ENCODE peak calls at places on chromosomes 3 and 15, in nine cellular contexts. M, A, B, Q, K, S, H, U and T are unnamed samples.

GRCh38 chr3:30476373-30477082 is 129.9 kb upstream of the TGFBR2 start:
- DNase-seq in M (no peak), A (no peak), B (no peak), Q (no peak), K (no peak), S (peak), H (peak), U (no peak), T (no peak)

GRCh38 chr3:161355508-161355907 is 15.8 kb downstream of the SPTSSB start:
- DNase-seq in M (no peak), A (no peak), B (no peak), Q (no peak), K (no peak), S (no peak), H (no peak), U (no peak), T (no peak)

GRCh38 chr3:161430307-161430706 is 59.0 kb upstream of the SPTSSB start:
- DNase-seq in M (no peak), A (no peak), B (no peak), Q (no peak), K (no peak), S (no peak), H (no peak), U (no peak), T (no peak)

GRCh38 chr15:92316586-92317295 is 76.9 kb upstream of the ST8SIA2 start:
- DNase-seq in M (no peak), A (no peak), B (no peak), Q (no peak), K (no peak), S (no peak), H (no peak), U (no peak), T (no peak)

GRCh38 chr15:31869640-31870335 is 160.5 kb upstream of the CHRNA7 start:
- DNase-seq in M (peak), A (no peak), B (no peak), Q (peak), K (no peak), S (no peak), H (no peak), U (no peak), T (peak)

GRCh38 chr15:83926116-83926515 is 272.2 kb downstream of the ADAMTSL3 start:
- DNase-seq in M (no peak), A (no peak), B (no peak), Q (no peak), K (no peak), S (peak), H (no peak), U (no peak), T (no peak)

GRCh38 chr15:71433402-71433801 is 318.1 kb downstream of the THSD4 start:
- DNase-seq in M (no peak), A (no peak), B (no peak), Q (no peak), K (no peak), S (no peak), H (no peak), U (no peak), T (no peak)

GRCh38 chr3:138031536-138031935 is 21.6 kb downstream of the CLDN18 start:
- DNase-seq in M (no peak), A (no peak), B (no peak), Q (no peak), K (no peak), S (no peak), H (no peak), U (no peak), T (no peak)

GRCh38 chr3:89246326-89246725 is 138.9 kb downstream of the EPHA3 start:
- DNase-seq in M (peak), A (no peak), B (no peak), Q (peak), K (no peak), S (no peak), H (no peak), U (no peak), T (no peak)

GRCh38 chr3:48563382-48563918 is at the start of gene UCN2:
- DNase-seq in M (no peak), A (no peak), B (no peak), Q (no peak), K (no peak), S (no peak), H (no peak), U (no peak), T (no peak)

GRCh38 chr3:135083179-135083578 is 288.1 kb downstream of the EPHB1 start:
- DNase-seq in M (no peak), A (no peak), B (no peak), Q (no peak), K (no peak), S (no peak), H (no peak), U (no peak), T (no peak)

GRCh38 chr3:134059680-134060560 is 30.2 kb upstream of the SLCO2A1 start:
- DNase-seq in M (no peak), A (no peak), B (no peak), Q (no peak), K (no peak), S (no peak), H (no peak), U (no peak), T (no peak)

GRCh38 chr3:114566162-114566755 is 272.4 kb downstream of the TIGIT start:
- DNase-seq in M (no peak), A (no peak), B (no peak), Q (no peak), K (no peak), S (peak), H (no peak), U (no peak), T (no peak)

GRCh38 chr3:140499114-140499757 is 178.6 kb upstream of the TRIM42 start:
- DNase-seq in M (no peak), A (no peak), B (peak), Q (no peak), K (no peak), S (peak), H (no peak), U (no peak), T (no peak)

GRCh38 chr15:81511160-81511559 is 137.1 kb upstream of the TMC3 start:
- DNase-seq in M (no peak), A (no peak), B (no peak), Q (no peak), K (no peak), S (peak), H (no peak), U (no peak), T (no peak)

GRCh38 chr15:76359152-76359551 is 22.6 kb downstream of the ISL2 start:
- DNase-seq in M (no peak), A (no peak), B (no peak), Q (no peak), K (no peak), S (no peak), H (no peak), U (no peak), T (no peak)

GRCh38 chr15:76776480-76776879 is 128.7 kb downstream of the SCAPER start:
- DNase-seq in M (no peak), A (no peak), B (no peak), Q (no peak), K (no peak), S (peak), H (no peak), U (no peak), T (no peak)

GRCh38 chr3:139935071-139935865 is at the start of gene CLSTN2:
- DNase-seq in M (peak), A (peak), B (peak), Q (peak), K (peak), S (peak), H (peak), U (no peak), T (peak)

GRCh38 chr3:153350420-153350819 is 188.4 kb downstream of the RAP2B start:
- DNase-seq in M (no peak), A (no peak), B (no peak), Q (no peak), K (no peak), S (no peak), H (no peak), U (no peak), T (no peak)

GRCh38 chr15:55218068-55218467 is 21.3 kb upstream of the RSL24D1 start:
- DNase-seq in M (no peak), A (no peak), B (no peak), Q (no peak), K (no peak), S (no peak), H (no peak), U (no peak), T (no peak)

GRCh38 chr3:108125550-108126071 is 34.8 kb upstream of the CD47 start:
- DNase-seq in M (no peak), A (no peak), B (no peak), Q (peak), K (no peak), S (no peak), H (no peak), U (peak), T (no peak)

GRCh38 chr15:100306098-100306497 is 35.7 kb downstream of the ADAMTS17 start:
- DNase-seq in M (no peak), A (no peak), B (no peak), Q (no peak), K (no peak), S (no peak), H (no peak), U (no peak), T (no peak)

GRCh38 chr3:115287198-115287597 is 140.1 kb upstream of the ZBTB20 start:
- DNase-seq in M (no peak), A (no peak), B (no peak), Q (no peak), K (no peak), S (no peak), H (no peak), U (no peak), T (no peak)

GRCh38 chr3:97882975-97883598 is 61.3 kb downstream of the CRYBG3 start:
- DNase-seq in M (no peak), A (peak), B (no peak), Q (no peak), K (peak), S (peak), H (no peak), U (no peak), T (no peak)

GRCh38 chr3:42166662-42167300 is 75.6 kb downstream of the TRAK1 start:
- DNase-seq in M (no peak), A (no peak), B (no peak), Q (no peak), K (no peak), S (no peak), H (no peak), U (no peak), T (no peak)

GRCh38 chr15:69838338-69838737 is 259.4 kb downstream of the TLE3 start:
- DNase-seq in M (no peak), A (no peak), B (no peak), Q (no peak), K (no peak), S (no peak), H (no peak), U (no peak), T (no peak)

GRCh38 chr3:86547697-86548096 is 443.3 kb downstream of the VGLL3 start:
- DNase-seq in M (no peak), A (no peak), B (no peak), Q (no peak), K (no peak), S (no peak), H (no peak), U (no peak), T (no peak)

GRCh38 chr3:189273736-189274135 is 102.0 kb downstream of the TPRG1 start:
- DNase-seq in M (no peak), A (no peak), B (no peak), Q (no peak), K (no peak), S (peak), H (no peak), U (no peak), T (no peak)

GRCh38 chr3:53493997-53494791 is at the start of gene CACNA1D:
- DNase-seq in M (peak), A (peak), B (peak), Q (peak), K (peak), S (peak), H (no peak), U (no peak), T (peak)

GRCh38 chr15:65028921-65029735 is at the start of gene MTFMT:
- DNase-seq in M (peak), A (peak), B (peak), Q (peak), K (peak), S (peak), H (peak), U (peak), T (peak)
- TF ChIP-seq CTCF in M (peak), A (no peak), B (peak), Q (no peak), K (no peak), S (peak), H (peak), U (no peak), T (no peak)

DNA sequence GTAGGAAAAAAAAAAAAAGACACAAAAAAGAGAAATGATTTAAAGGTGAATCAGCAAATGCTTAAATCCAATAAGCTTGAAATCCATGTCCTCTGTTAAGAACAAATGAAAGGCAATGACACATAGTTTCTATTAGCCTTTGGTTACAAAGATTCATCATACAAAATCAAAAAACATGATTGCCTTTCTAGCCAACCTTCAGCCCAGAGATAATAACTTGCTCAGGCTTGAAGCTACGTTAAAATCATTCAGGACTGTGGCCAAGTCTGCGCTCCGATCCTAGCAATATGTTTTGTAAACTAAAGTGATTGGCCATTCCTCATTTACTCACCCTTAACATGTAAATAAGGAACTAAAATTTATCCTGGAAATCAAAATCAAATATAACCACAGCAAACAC is 556.7 kb downstream of the FGF12 start:
- DNase-seq in M (no peak), A (no peak), B (no peak), Q (no peak), K (no peak), S (peak), H (no peak), U (no peak), T (no peak)
- TF ChIP-seq CTCF in M (no peak), A (no peak), B (no peak), Q (no peak), K (no peak), S (no peak), H (no peak), U (no peak), T (no peak)

GRCh38 chr15:44250566-44250965 is 38.0 kb upstream of the GOLM2 start:
- DNase-seq in M (no peak), A (no peak), B (no peak), Q (no peak), K (no peak), S (no peak), H (no peak), U (no peak), T (no peak)
- TF ChIP-seq CTCF in M (no peak), A (no peak), B (no peak), Q (no peak), K (no peak), S (no peak), H (no peak), U (no peak), T (no peak)

DNA sequence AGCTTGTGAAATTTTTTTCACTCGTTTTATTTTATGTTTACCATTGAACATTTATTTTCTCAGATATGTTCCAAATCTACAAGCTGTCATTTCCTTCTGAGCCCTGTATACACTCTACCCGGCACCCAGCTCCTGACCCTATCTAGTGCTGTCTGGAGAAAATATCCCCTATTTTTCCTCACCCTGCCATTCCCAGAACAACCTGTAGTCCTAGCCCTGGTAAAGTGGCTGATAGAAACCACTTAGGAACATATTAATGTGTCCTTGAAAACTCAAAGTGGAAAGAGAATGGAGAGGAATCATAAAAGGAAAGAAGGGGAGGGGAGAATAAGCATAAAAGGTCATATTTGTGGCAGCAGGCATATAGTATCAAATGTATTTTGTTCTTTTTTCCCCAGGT is 8.2 kb upstream of the TIMMDC1 start:
- DNase-seq in M (no peak), A (no peak), B (peak), Q (no peak), K (no peak), S (no peak), H (no peak), U (no peak), T (no peak)
- TF ChIP-seq CTCF in M (peak), A (no peak), B (no peak), Q (no peak), K (no peak), S (no peak), H (no peak), U (no peak), T (no peak)

GRCh38 chr3:45906681-45907220 is 20.4 kb downstream of the CCR9 start:
- DNase-seq in M (no peak), A (no peak), B (peak), Q (peak), K (no peak), S (peak), H (no peak), U (peak), T (peak)
- TF ChIP-seq CTCF in M (no peak), A (peak), B (peak), Q (peak), K (no peak), S (peak), H (no peak), U (no peak), T (peak)

GRCh38 chr3:147941984-147942383 is 532.8 kb downstream of the ZIC1 start:
- DNase-seq in M (no peak), A (no peak), B (no peak), Q (no peak), K (no peak), S (no peak), H (no peak), U (no peak), T (no peak)

GRCh38 chr3:147940400-147940799 is 531.2 kb downstream of the ZIC1 start:
- DNase-seq in M (no peak), A (no peak), B (no peak), Q (no peak), K (no peak), S (no peak), H (no peak), U (no peak), T (no peak)

GRCh38 chr3:147940846-147941245 is 531.7 kb downstream of the ZIC1 start:
- DNase-seq in M (no peak), A (no peak), B (no peak), Q (no peak), K (no peak), S (no peak), H (no peak), U (no peak), T (no peak)

GRCh38 chr3:147943265-147943945 is 534.2 kb downstream of the ZIC1 start:
- DNase-seq in M (no peak), A (peak), B (no peak), Q (no peak), K (no peak), S (peak), H (peak), U (no peak), T (no peak)

GRCh38 chr3:147945968-147946519 is 536.9 kb downstream of the ZIC1 start:
- DNase-seq in M (no peak), A (peak), B (peak), Q (no peak), K (no peak), S (peak), H (peak), U (no peak), T (peak)
- TF ChIP-seq CTCF in M (peak), A (peak), B (peak), Q (peak), K (peak), S (peak), H (peak), U (no peak), T (peak)

DNA sequence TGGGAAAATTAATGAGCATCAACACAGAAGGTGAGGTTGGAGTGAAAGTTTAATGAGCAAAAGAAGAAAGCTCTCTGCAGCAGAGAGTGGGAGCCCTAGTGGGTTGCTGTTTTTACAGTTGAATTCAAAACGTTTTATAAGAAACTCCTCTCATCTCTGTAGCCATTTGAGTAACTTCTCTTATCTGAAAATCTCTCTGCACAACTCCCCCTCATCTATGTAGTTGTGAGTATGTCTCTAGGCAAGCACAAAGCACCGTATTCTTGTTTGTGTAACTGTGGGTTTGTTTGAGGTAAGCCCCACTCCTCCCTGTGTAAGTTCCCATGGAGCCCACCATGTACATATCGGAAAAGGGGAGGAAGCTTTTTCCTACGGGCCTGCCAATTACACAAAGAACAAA is 56.5 kb upstream of the GOLGA6L2 start:
- DNase-seq in M (no peak), A (no peak), B (no peak), Q (no peak), K (no peak), S (no peak), H (no peak), U (no peak), T (no peak)
- TF ChIP-seq CTCF in M (no peak), A (no peak), B (no peak), Q (no peak), K (no peak), S (no peak), H (no peak), U (no peak), T (no peak)

DNA sequence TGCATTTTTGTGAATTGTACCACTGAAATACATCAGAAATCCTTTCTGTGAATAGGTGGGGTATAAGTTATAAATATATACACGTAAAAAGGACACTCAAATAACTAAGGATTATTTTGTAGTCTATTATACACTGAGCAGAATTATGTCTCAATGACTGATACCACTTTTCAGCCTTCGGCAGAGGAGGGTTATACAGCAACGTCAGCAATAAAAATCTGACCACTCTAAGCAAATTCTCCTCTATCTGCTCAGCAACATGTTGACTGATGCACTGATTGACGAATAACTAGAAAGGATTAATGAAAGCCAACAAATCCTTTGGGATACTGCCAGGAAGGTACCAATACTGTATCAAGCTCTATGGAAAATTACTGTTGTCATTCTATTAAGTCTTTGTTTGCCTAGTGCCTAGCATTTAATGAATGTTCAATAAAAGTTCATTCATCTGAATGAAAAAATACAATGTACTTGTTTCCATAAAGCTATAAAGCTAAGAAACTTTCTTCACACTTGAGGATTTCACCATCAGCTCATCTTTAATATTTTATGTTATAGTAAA is 5.2 kb downstream of the ARPP19 start:
- DNase-seq in M (no peak), A (no peak), B (no peak), Q (no peak), K (no peak), S (no peak), H (no peak), U (no peak), T (no peak)
- TF ChIP-seq CTCF in M (no peak), A (no peak), B (no peak), Q (no peak), K (no peak), S (no peak), H (no peak), U (no peak), T (no peak)

GRCh38 chr15:40130118-40130517 is 21.4 kb upstream of the BMF start:
- DNase-seq in M (no peak), A (no peak), B (no peak), Q (no peak), K (no peak), S (no peak), H (no peak), U (no peak), T (no peak)
- TF ChIP-seq CTCF in M (no peak), A (no peak), B (no peak), Q (no peak), K (no peak), S (no peak), H (no peak), U (no peak), T (no peak)